ENCODE peak calls at places on chromosomes 12 and 14, in seven cellular contexts. One of them, this sample, is unnamed.

GRCh38 chr14:77892381-77892871 is 92.5 kb downstream of the ADCK1 start:
- DNase-seq in hepatocyte: peak; percentile 29
- DNase-seq in sigmoid colon: no peak
- DNase-seq in AG04450: no peak
- DNase-seq in fibroblast of lung: no peak
- DNase-seq in caudate nucleus: no peak
- DNase-seq in GM23338: no peak
- DNase-seq in this sample: no peak

GRCh38 chr12:139585-139984 is 73.0 kb downstream of the IQSEC3 start:
- DNase-seq in hepatocyte: peak; percentile 70
- DNase-seq in sigmoid colon: no peak
- DNase-seq in AG04450: no peak
- DNase-seq in fibroblast of lung: peak; percentile 1
- DNase-seq in caudate nucleus: no peak
- DNase-seq in GM23338: peak; percentile 66
- DNase-seq in this sample: no peak

GRCh38 chr12:46349253-46349652 is 23.3 kb downstream of the SLC38A2 start:
- DNase-seq in hepatocyte: no peak
- DNase-seq in sigmoid colon: no peak
- DNase-seq in AG04450: no peak
- DNase-seq in fibroblast of lung: no peak
- DNase-seq in caudate nucleus: no peak
- DNase-seq in GM23338: no peak
- DNase-seq in this sample: no peak

GRCh38 chr14:95290769-95291440 is 28.8 kb downstream of the CLMN start:
- DNase-seq in hepatocyte: peak; percentile 42
- DNase-seq in sigmoid colon: no peak
- DNase-seq in AG04450: no peak
- DNase-seq in fibroblast of lung: no peak
- DNase-seq in caudate nucleus: no peak
- DNase-seq in GM23338: peak; percentile 54
- DNase-seq in this sample: no peak

GRCh38 chr14:61466249-61466904 is 145.0 kb downstream of the PRKCH start:
- DNase-seq in hepatocyte: peak; percentile 71
- DNase-seq in sigmoid colon: peak; percentile 80
- DNase-seq in AG04450: peak; percentile 85
- DNase-seq in fibroblast of lung: peak; percentile 99
- DNase-seq in caudate nucleus: no peak
- DNase-seq in GM23338: peak; percentile 79
- DNase-seq in this sample: no peak

GRCh38 chr12:66596189-66596588 is 82.7 kb downstream of the GRIP1 start:
- DNase-seq in hepatocyte: no peak
- DNase-seq in sigmoid colon: no peak
- DNase-seq in AG04450: no peak
- DNase-seq in fibroblast of lung: peak; percentile 34
- DNase-seq in caudate nucleus: no peak
- DNase-seq in GM23338: no peak
- DNase-seq in this sample: no peak

GRCh38 chr12:103779410-103780092 is 61.5 kb downstream of the NT5DC3 start:
- DNase-seq in hepatocyte: no peak
- DNase-seq in sigmoid colon: peak; percentile 58
- DNase-seq in AG04450: no peak
- DNase-seq in fibroblast of lung: no peak
- DNase-seq in caudate nucleus: no peak
- DNase-seq in GM23338: peak; percentile 41
- DNase-seq in this sample: no peak

GRCh38 chr12:47507221-47507620 is 198.6 kb downstream of the RPAP3 start:
- DNase-seq in hepatocyte: no peak
- DNase-seq in sigmoid colon: no peak
- DNase-seq in AG04450: no peak
- DNase-seq in fibroblast of lung: no peak
- DNase-seq in caudate nucleus: no peak
- DNase-seq in GM23338: no peak
- DNase-seq in this sample: no peak

GRCh38 chr12:3150820-3151590 is 73.8 kb downstream of the TSPAN9 start:
- DNase-seq in hepatocyte: no peak
- DNase-seq in sigmoid colon: no peak
- DNase-seq in AG04450: no peak
- DNase-seq in fibroblast of lung: peak; percentile 29
- DNase-seq in caudate nucleus: no peak
- DNase-seq in GM23338: peak; percentile 63
- DNase-seq in this sample: no peak

GRCh38 chr14:67237591-67237990 is 3.6 kb upstream of the PALS1 start:
- DNase-seq in hepatocyte: no peak
- DNase-seq in sigmoid colon: no peak
- DNase-seq in AG04450: no peak
- DNase-seq in fibroblast of lung: no peak
- DNase-seq in caudate nucleus: no peak
- DNase-seq in GM23338: no peak
- DNase-seq in this sample: no peak

GRCh38 chr12:24551368-24551767 is 397.5 kb downstream of the BCAT1 start:
- DNase-seq in hepatocyte: no peak
- DNase-seq in sigmoid colon: no peak
- DNase-seq in AG04450: no peak
- DNase-seq in fibroblast of lung: no peak
- DNase-seq in caudate nucleus: no peak
- DNase-seq in GM23338: no peak
- DNase-seq in this sample: no peak

GRCh38 chr12:32466986-32467711 is 67.8 kb downstream of the FGD4 start:
- DNase-seq in hepatocyte: no peak
- DNase-seq in sigmoid colon: no peak
- DNase-seq in AG04450: no peak
- DNase-seq in fibroblast of lung: no peak
- DNase-seq in caudate nucleus: no peak
- DNase-seq in GM23338: no peak
- DNase-seq in this sample: no peak

GRCh38 chr12:44159870-44160269 is 324.0 kb downstream of the TMEM117 start:
- DNase-seq in hepatocyte: no peak
- DNase-seq in sigmoid colon: no peak
- DNase-seq in AG04450: no peak
- DNase-seq in fibroblast of lung: no peak
- DNase-seq in caudate nucleus: no peak
- DNase-seq in GM23338: no peak
- DNase-seq in this sample: no peak

GRCh38 chr14:78091361-78091760 is 78.8 kb upstream of the NRXN3 start:
- DNase-seq in hepatocyte: no peak
- DNase-seq in sigmoid colon: no peak
- DNase-seq in AG04450: no peak
- DNase-seq in fibroblast of lung: no peak
- DNase-seq in caudate nucleus: no peak
- DNase-seq in GM23338: no peak
- DNase-seq in this sample: no peak

GRCh38 chr14:77036484-77037337 is 8.2 kb upstream of the IRF2BPL start:
- DNase-seq in hepatocyte: no peak
- DNase-seq in sigmoid colon: no peak
- DNase-seq in AG04450: no peak
- DNase-seq in fibroblast of lung: no peak
- DNase-seq in caudate nucleus: peak; percentile 36
- DNase-seq in GM23338: no peak
- DNase-seq in this sample: no peak

GRCh38 chr12:77995436-77996167 is 164.9 kb downstream of the NAV3 start:
- DNase-seq in hepatocyte: no peak
- DNase-seq in sigmoid colon: no peak
- DNase-seq in AG04450: peak; percentile 27
- DNase-seq in fibroblast of lung: peak; percentile 64
- DNase-seq in caudate nucleus: no peak
- DNase-seq in GM23338: no peak
- DNase-seq in this sample: no peak

GRCh38 chr12:76029982-76030377 is 1.6 kb downstream of the PHLDA1 start:
- DNase-seq in hepatocyte: peak; percentile 35
- DNase-seq in sigmoid colon: no peak
- DNase-seq in AG04450: no peak
- DNase-seq in fibroblast of lung: peak; percentile 68
- DNase-seq in caudate nucleus: no peak
- DNase-seq in GM23338: peak; percentile 52
- DNase-seq in this sample: no peak

GRCh38 chr14:99891266-99891665 is 98.1 kb downstream of the EML1 start:
- DNase-seq in hepatocyte: no peak
- DNase-seq in sigmoid colon: no peak
- DNase-seq in AG04450: no peak
- DNase-seq in fibroblast of lung: no peak
- DNase-seq in caudate nucleus: no peak
- DNase-seq in GM23338: no peak
- DNase-seq in this sample: no peak

GRCh38 chr14:90239139-90239538 is 17.2 kb upstream of the PSMC1 start:
- DNase-seq in hepatocyte: no peak
- DNase-seq in sigmoid colon: no peak
- DNase-seq in AG04450: no peak
- DNase-seq in fibroblast of lung: peak; percentile 14
- DNase-seq in caudate nucleus: no peak
- DNase-seq in GM23338: peak; percentile 32
- DNase-seq in this sample: no peak

GRCh38 chr14:23468704-23469126 is 788 bp upstream of the NGDN start:
- DNase-seq in hepatocyte: no peak
- DNase-seq in sigmoid colon: no peak
- DNase-seq in AG04450: no peak
- DNase-seq in fibroblast of lung: no peak
- DNase-seq in caudate nucleus: no peak
- DNase-seq in GM23338: no peak
- DNase-seq in this sample: no peak

GRCh38 chr14:23093104-23093503 is 1.8 kb downstream of the ACIN1 start:
- DNase-seq in hepatocyte: no peak
- DNase-seq in sigmoid colon: no peak
- DNase-seq in AG04450: no peak
- DNase-seq in fibroblast of lung: no peak
- DNase-seq in caudate nucleus: no peak
- DNase-seq in GM23338: no peak
- DNase-seq in this sample: no peak

GRCh38 chr12:68445836-68446235 is 113.7 kb upstream of the MDM1 start:
- DNase-seq in hepatocyte: no peak
- DNase-seq in sigmoid colon: no peak
- DNase-seq in AG04450: no peak
- DNase-seq in fibroblast of lung: peak; percentile 61
- DNase-seq in caudate nucleus: no peak
- DNase-seq in GM23338: no peak
- DNase-seq in this sample: no peak

GRCh38 chr12:68446896-68447806 is 115.0 kb upstream of the MDM1 start:
- DNase-seq in hepatocyte: no peak
- DNase-seq in sigmoid colon: no peak
- DNase-seq in AG04450: no peak
- DNase-seq in fibroblast of lung: no peak
- DNase-seq in caudate nucleus: no peak
- DNase-seq in GM23338: peak; percentile 79
- DNase-seq in this sample: no peak

GRCh38 chr12:68449196-68449595 is 117.0 kb upstream of the MDM1 start:
- DNase-seq in hepatocyte: no peak
- DNase-seq in sigmoid colon: no peak
- DNase-seq in AG04450: no peak
- DNase-seq in fibroblast of lung: no peak
- DNase-seq in caudate nucleus: no peak
- DNase-seq in GM23338: no peak
- DNase-seq in this sample: no peak

GRCh38 chr12:68446379-68446778 is 114.2 kb upstream of the MDM1 start:
- DNase-seq in hepatocyte: no peak
- DNase-seq in sigmoid colon: no peak
- DNase-seq in AG04450: no peak
- DNase-seq in fibroblast of lung: no peak
- DNase-seq in caudate nucleus: no peak
- DNase-seq in GM23338: peak; percentile 21
- DNase-seq in this sample: no peak

GRCh38 chr12:68447807-68448138 is 115.6 kb upstream of the MDM1 start:
- DNase-seq in hepatocyte: no peak
- DNase-seq in sigmoid colon: no peak
- DNase-seq in AG04450: no peak
- DNase-seq in fibroblast of lung: no peak
- DNase-seq in caudate nucleus: no peak
- DNase-seq in GM23338: no peak
- DNase-seq in this sample: no peak
- H3K27ac ChIP-seq in hepatocyte: no peak overlapping the region
- H3K27ac ChIP-seq in sigmoid colon: no peak overlapping the region
- H3K27ac ChIP-seq in AG04450: no peak overlapping the region
- H3K27ac ChIP-seq in fibroblast of lung: no peak overlapping the region
- H3K27ac ChIP-seq in caudate nucleus: no peak overlapping the region
- H3K27ac ChIP-seq in GM23338: peak overlapping the region; percentile 48
- H3K27ac ChIP-seq in this sample: no peak overlapping the region

GRCh38 chr12:57739914-57740538 is 1.5 kb upstream of the AGAP2 start:
- DNase-seq in hepatocyte: no peak
- DNase-seq in sigmoid colon: no peak
- DNase-seq in AG04450: no peak
- DNase-seq in fibroblast of lung: no peak
- DNase-seq in caudate nucleus: peak; percentile 27
- DNase-seq in GM23338: no peak
- DNase-seq in this sample: no peak
- H3K27ac ChIP-seq in hepatocyte: no peak overlapping the region
- H3K27ac ChIP-seq in sigmoid colon: no peak overlapping the region
- H3K27ac ChIP-seq in AG04450: no peak overlapping the region
- H3K27ac ChIP-seq in fibroblast of lung: no peak overlapping the region
- H3K27ac ChIP-seq in caudate nucleus: peak overlapping the region; percentile 69
- H3K27ac ChIP-seq in GM23338: no peak overlapping the region
- H3K27ac ChIP-seq in this sample: no peak overlapping the region

DNA sequence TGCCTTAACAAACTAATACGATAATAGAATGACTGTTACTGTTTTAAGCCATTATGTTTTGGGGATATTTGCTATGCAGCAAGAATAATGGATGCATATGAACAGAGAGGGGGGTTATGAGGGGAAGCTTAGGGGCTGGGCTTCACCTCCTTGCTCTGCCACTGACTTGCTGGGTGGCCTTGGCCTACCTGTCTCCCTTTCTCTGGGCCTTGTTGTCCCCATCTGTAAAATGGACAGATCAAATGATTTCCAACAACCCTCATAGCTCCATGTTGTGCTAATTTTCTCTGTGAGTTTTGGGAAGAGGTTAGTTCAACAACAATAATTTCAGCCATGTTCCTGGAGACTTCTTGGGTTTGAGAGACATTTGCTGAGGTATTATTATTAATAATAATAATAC is 119.6 kb downstream of the VRK1 start:
- DNase-seq in hepatocyte: no peak
- DNase-seq in sigmoid colon: no peak
- DNase-seq in AG04450: no peak
- DNase-seq in fibroblast of lung: no peak
- DNase-seq in caudate nucleus: no peak
- DNase-seq in GM23338: no peak
- DNase-seq in this sample: no peak
- H3K27ac ChIP-seq in hepatocyte: no peak overlapping the region
- H3K27ac ChIP-seq in sigmoid colon: no peak overlapping the region
- H3K27ac ChIP-seq in AG04450: no peak overlapping the region
- H3K27ac ChIP-seq in fibroblast of lung: no peak overlapping the region
- H3K27ac ChIP-seq in caudate nucleus: no peak overlapping the region
- H3K27ac ChIP-seq in GM23338: no peak overlapping the region
- H3K27ac ChIP-seq in this sample: no peak overlapping the region

GRCh38 chr12:109500406-109501185 is 23.2 kb downstream of the UBE3B start:
- DNase-seq in hepatocyte: no peak
- DNase-seq in sigmoid colon: no peak
- DNase-seq in AG04450: no peak
- DNase-seq in fibroblast of lung: no peak
- DNase-seq in caudate nucleus: peak; percentile 60
- DNase-seq in GM23338: peak; percentile 12
- DNase-seq in this sample: no peak

GRCh38 chr12:109501299-109501698 is 23.9 kb downstream of the UBE3B start:
- DNase-seq in hepatocyte: no peak
- DNase-seq in sigmoid colon: no peak
- DNase-seq in AG04450: no peak
- DNase-seq in fibroblast of lung: no peak
- DNase-seq in caudate nucleus: peak; percentile 33
- DNase-seq in GM23338: no peak
- DNase-seq in this sample: no peak

GRCh38 chr12:109504068-109504467 is 26.6 kb downstream of the UBE3B start:
- DNase-seq in hepatocyte: no peak
- DNase-seq in sigmoid colon: no peak
- DNase-seq in AG04450: no peak
- DNase-seq in fibroblast of lung: no peak
- DNase-seq in caudate nucleus: no peak
- DNase-seq in GM23338: no peak
- DNase-seq in this sample: no peak

GRCh38 chr12:109503611-109504010 is 26.2 kb downstream of the UBE3B start:
- DNase-seq in hepatocyte: no peak
- DNase-seq in sigmoid colon: no peak
- DNase-seq in AG04450: no peak
- DNase-seq in fibroblast of lung: no peak
- DNase-seq in caudate nucleus: no peak
- DNase-seq in GM23338: no peak
- DNase-seq in this sample: no peak

GRCh38 chr12:109502332-109502731 is 24.9 kb downstream of the UBE3B start:
- DNase-seq in hepatocyte: no peak
- DNase-seq in sigmoid colon: no peak
- DNase-seq in AG04450: no peak
- DNase-seq in fibroblast of lung: no peak
- DNase-seq in caudate nucleus: peak; percentile 33
- DNase-seq in GM23338: no peak
- DNase-seq in this sample: no peak
- H3K27ac ChIP-seq in hepatocyte: no peak overlapping the region
- H3K27ac ChIP-seq in sigmoid colon: no peak overlapping the region
- H3K27ac ChIP-seq in AG04450: no peak overlapping the region
- H3K27ac ChIP-seq in fibroblast of lung: no peak overlapping the region
- H3K27ac ChIP-seq in caudate nucleus: peak overlapping the region; percentile 85
- H3K27ac ChIP-seq in GM23338: no peak overlapping the region
- H3K27ac ChIP-seq in this sample: no peak overlapping the region

This sample was measured in esophagus squamous epithelium.